ENCODE peak calls at places on chromosomes 5 and 9, in eight cellular contexts. K is body of pancreas; I is prostate gland; M is tibial artery; D is tibial nerve; E is aorta; G is CD4-positive, alpha-beta memory T cell; J is effector memory CD4-positive, alpha-beta T cell. T is an unnamed sample.

GRCh38 chr9:18142964-18143363 is 331.0 kb upstream of the ADAMTSL1 start:
- DNase-seq in K (no peak), I (no peak), M (no peak), D (no peak), E (no peak), G (no peak), J (no peak), T (peak; percentile 35)

GRCh38 chr9:83572524-83572923 is 34.3 kb upstream of the FRMD3 start:
- DNase-seq in K (no peak), I (no peak), M (peak; percentile 45), D (peak; percentile 28), E (no peak), G (no peak), J (no peak), T (no peak)

GRCh38 chr5:33588654-33589372 is 148.0 kb downstream of the TARS1 start:
- DNase-seq in K (no peak), I (no peak), M (no peak), D (no peak), E (no peak), G (peak; percentile 9), J (no peak), T (no peak)

GRCh38 chr5:126753227-126753626 is 23.7 kb upstream of the LMNB1 start:
- DNase-seq in K (no peak), I (no peak), M (no peak), D (no peak), E (no peak), G (no peak), J (no peak), T (no peak)

GRCh38 chr9:109101202-109101595 is 18.5 kb downstream of the TMEM245 start:
- DNase-seq in K (no peak), I (no peak), M (no peak), D (no peak), E (no peak), G (no peak), J (no peak), T (no peak)

GRCh38 chr5:34803974-34804373 is 35.0 kb upstream of the TTC23L start:
- DNase-seq in K (no peak), I (no peak), M (no peak), D (no peak), E (no peak), G (no peak), J (no peak), T (no peak)

GRCh38 chr5:39160576-39161213 is 58.7 kb downstream of the FYB1 start:
- DNase-seq in K (no peak), I (no peak), M (no peak), D (no peak), E (no peak), G (no peak), J (no peak), T (no peak)

GRCh38 chr9:96460877-96461276 is 10.9 kb downstream of the HABP4 start:
- DNase-seq in K (no peak), I (no peak), M (no peak), D (no peak), E (no peak), G (no peak), J (no peak), T (no peak)

GRCh38 chr5:56659991-56660390 is 155.4 kb upstream of the MAP3K1 start:
- DNase-seq in K (no peak), I (no peak), M (no peak), D (no peak), E (no peak), G (no peak), J (no peak), T (no peak)

GRCh38 chr9:135038331-135038730 is 49.1 kb upstream of the OLFM1 start:
- DNase-seq in K (no peak), I (no peak), M (no peak), D (no peak), E (peak; percentile 41), G (no peak), J (no peak), T (no peak)

GRCh38 chr5:15021286-15022046 is 149.9 kb upstream of the ANKH start:
- DNase-seq in K (no peak), I (no peak), M (no peak), D (no peak), E (peak; percentile 77), G (no peak), J (no peak), T (no peak)

GRCh38 chr9:134099123-134099761 is 31.4 kb upstream of the BRD3 start:
- DNase-seq in K (peak; percentile 53), I (peak; percentile 26), M (no peak), D (peak; percentile 31), E (no peak), G (peak; percentile 54), J (peak; percentile 31), T (peak; percentile 75)

GRCh38 chr5:1057841-1058548 is 49.4 kb downstream of the NKD2 start:
- DNase-seq in K (no peak), I (no peak), M (no peak), D (no peak), E (no peak), G (no peak), J (no peak), T (no peak)
- H3K4me1 ChIP-seq in K (no peaks in the 10 kb centered on the region), I (no peaks in the 10 kb centered on the region), M (no peaks in the 10 kb centered on the region), D (no peaks in the 10 kb centered on the region), E (no peaks in the 10 kb centered on the region), G (no peaks in the 10 kb centered on the region), J (no peaks in the 10 kb centered on the region), T (no peaks in the 10 kb centered on the region)

GRCh38 chr9:38382141-38382540 is 10.4 kb upstream of the ALDH1B1 start:
- DNase-seq in K (no peak), I (no peak), M (no peak), D (no peak), E (peak; percentile 32), G (no peak), J (no peak), T (no peak)
- H3K27me3 ChIP-seq in K (no peaks in the 10 kb centered on the region), I (no peaks in the 10 kb centered on the region), M (no peaks in the 10 kb centered on the region), D (no peaks in the 10 kb centered on the region), E (no peaks in the 10 kb centered on the region), G (no peaks in the 10 kb centered on the region), J (no peaks in the 10 kb centered on the region), T (no peaks in the 10 kb centered on the region)

DNA sequence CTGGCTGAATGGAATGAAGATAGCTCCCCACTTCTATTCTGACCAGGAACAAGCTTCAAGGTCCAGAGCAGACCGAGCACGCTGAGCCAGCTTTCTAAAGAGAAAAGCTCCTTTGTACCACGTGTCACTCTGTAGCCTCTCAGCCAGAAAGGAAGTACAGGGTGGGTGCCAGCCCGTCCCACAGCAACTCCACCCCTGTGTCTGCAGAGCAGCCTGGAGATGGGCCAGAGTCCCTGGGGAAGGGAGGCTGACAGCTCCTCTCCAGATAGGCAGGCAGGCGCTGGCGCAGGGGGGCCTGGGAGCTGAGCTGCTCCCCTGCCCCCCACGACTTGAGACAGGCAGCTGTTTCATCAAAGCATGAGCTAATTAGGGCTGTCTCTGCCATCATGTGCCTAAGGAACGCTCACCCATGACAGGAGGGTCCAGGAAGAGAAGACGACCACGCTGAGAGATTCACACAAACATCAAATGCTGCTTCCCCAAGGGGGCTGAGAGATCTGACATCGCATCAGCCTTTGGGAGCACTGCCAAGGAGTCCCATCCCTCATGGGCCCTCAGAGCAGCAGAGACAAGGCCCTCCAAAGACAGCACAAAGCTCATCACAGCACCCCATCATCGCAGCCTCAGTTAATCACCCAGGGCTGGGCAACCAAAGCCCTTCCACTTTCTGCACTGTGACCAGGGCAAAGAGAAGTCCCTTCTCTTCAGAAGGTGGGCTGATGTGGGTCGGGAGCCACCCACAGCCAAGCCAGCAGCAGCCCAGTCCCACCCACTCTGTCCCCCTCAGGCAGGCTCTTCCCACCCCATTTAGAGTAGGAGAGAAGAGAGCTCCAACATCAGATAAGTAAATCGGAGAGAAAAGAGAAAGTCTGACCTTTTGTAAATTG is 78.5 kb upstream of the LRRTM2 start:
- DNase-seq in K (peak; percentile 91), I (peak; percentile 92), M (peak; percentile 86), D (peak; percentile 43), E (peak; percentile 88), G (peak; percentile 8), J (no peak), T (no peak)
- H3K4me1 ChIP-seq in K (peaks cover 70% of the 10 kb centered on the region), I (peaks cover 14% of the 10 kb centered on the region), M (peaks cover 64% of the 10 kb centered on the region), D (peaks cover 35% of the 10 kb centered on the region), E (peaks cover 4% of the 10 kb centered on the region), G (peaks cover 18% of the 10 kb centered on the region), J (peaks cover 5% of the 10 kb centered on the region), T (no peaks in the 10 kb centered on the region)

DNA sequence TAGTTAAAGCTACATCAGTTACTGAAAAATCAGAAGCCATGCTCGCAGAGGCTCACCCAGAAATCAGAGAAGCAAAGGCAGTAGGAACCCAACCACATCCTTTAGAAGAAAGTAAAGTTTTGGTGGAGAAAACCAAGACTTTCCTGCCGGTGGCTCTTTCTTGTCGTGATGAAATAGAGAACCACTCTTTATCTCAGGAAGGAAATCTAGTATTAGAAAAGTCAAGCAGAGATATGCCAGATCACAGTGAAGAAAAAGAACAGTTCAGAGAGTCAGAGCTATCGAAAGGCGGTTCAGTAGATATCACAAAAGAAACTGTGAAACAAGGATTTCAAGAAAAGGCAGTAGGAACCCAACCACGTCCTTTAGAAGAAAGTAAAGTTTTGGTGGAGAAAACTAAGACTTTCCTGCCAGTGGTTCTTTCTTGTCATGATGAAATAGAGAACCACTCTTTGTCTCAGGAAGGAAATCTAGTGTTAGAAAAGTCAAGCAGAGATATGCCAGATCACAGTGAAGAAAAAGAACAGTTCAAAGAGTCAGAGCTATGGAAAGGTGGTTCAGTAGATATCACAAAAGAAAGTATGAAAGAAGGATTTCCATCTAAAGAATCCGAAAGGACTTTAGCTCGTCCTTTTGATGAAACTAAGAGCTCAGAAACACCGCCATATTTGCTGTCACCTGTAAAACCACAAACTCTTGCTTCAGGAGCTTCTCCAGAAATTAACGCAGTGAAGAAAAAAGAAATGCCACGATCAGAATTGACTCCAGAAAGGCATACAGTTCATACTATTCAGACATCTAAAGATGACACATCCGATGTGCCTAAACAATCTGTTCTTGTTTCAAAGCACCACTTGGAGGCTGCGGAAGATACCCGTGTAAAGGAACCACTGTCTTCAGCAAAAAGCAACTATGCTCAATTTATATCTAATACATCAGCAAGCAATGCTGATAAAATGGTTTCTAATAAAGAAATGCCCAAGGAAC is 47.2 kb downstream of the CMYA5 start:
- DNase-seq in K (no peak), I (no peak), M (no peak), D (no peak), E (no peak), G (peak; percentile 43), J (no peak), T (no peak)
- H3K27me3 ChIP-seq in K (no peaks in the 10 kb centered on the region), I (no peaks in the 10 kb centered on the region), M (no peaks in the 10 kb centered on the region), D (no peaks in the 10 kb centered on the region), E (no peaks in the 10 kb centered on the region), G (no peaks in the 10 kb centered on the region), J (peaks cover 1% of the 10 kb centered on the region), T (peaks cover 25% of the 10 kb centered on the region)

GRCh38 chr5:113166285-113166684 is 189.7 kb downstream of the DCP2 start:
- DNase-seq in K (no peak), I (no peak), M (no peak), D (no peak), E (no peak), G (no peak), J (no peak), T (no peak)
- H3K4me1 ChIP-seq in K (no peaks in the 10 kb centered on the region), I (no peaks in the 10 kb centered on the region), M (peaks cover 6% of the 10 kb centered on the region), D (no peaks in the 10 kb centered on the region), E (no peaks in the 10 kb centered on the region), G (no peaks in the 10 kb centered on the region), J (no peaks in the 10 kb centered on the region), T (peaks cover 8% of the 10 kb centered on the region)

GRCh38 chr5:140148508-140148907 is 22.8 kb downstream of the IGIP start:
- DNase-seq in K (no peak), I (no peak), M (no peak), D (no peak), E (no peak), G (no peak), J (no peak), T (peak; percentile 46)
- H3K27me3 ChIP-seq in K (no peaks in the 10 kb centered on the region), I (no peaks in the 10 kb centered on the region), M (no peaks in the 10 kb centered on the region), D (no peaks in the 10 kb centered on the region), E (no peaks in the 10 kb centered on the region), G (peaks cover 7% of the 10 kb centered on the region), J (peaks cover 8% of the 10 kb centered on the region), T (no peaks in the 10 kb centered on the region)